ENCODE peak calls at places on chromosomes 11 and 22, in ten cellular contexts. N, L, B, G, T, J, A, W, Q and V are unnamed samples.

GRCh38 chr22:49583886-49584505 is 243.7 kb downstream of the BRD1 start:
- DNase-seq in N (no peak), L (no peak), B (no peak), G (no peak), T (no peak), J (no peak), A (no peak), W (peak), Q (no peak), V (no peak)

GRCh38 chr11:132644511-132644910 is 887.8 kb downstream of the OPCML start:
- DNase-seq in N (no peak), L (no peak), B (no peak), G (no peak), T (no peak), J (no peak), A (no peak), W (no peak), Q (no peak), V (no peak)

GRCh38 chr11:58784995-58785394 is 53.3 kb upstream of the GLYAT start:
- DNase-seq in N (no peak), L (no peak), B (no peak), G (no peak), T (no peak), J (no peak), A (no peak), W (no peak), Q (no peak), V (no peak)

GRCh38 chr22:25403752-25404471 is 160.6 kb upstream of the GRK3 start:
- DNase-seq in N (no peak), L (peak), B (peak), G (no peak), T (no peak), J (no peak), A (peak), W (no peak), Q (no peak), V (peak)

GRCh38 chr11:64814712-64815187 is 4.4 kb upstream of the MEN1 start:
- DNase-seq in N (no peak), L (no peak), B (no peak), G (no peak), T (no peak), J (peak), A (no peak), W (no peak), Q (no peak), V (no peak)

GRCh38 chr11:123587044-123587443 is 67.4 kb downstream of the SCN3B start:
- DNase-seq in N (no peak), L (no peak), B (peak), G (peak), T (no peak), J (no peak), A (peak), W (no peak), Q (no peak), V (no peak)

GRCh38 chr11:71322861-71323582 is 70.6 kb upstream of the SHANK2 start:
- DNase-seq in N (no peak), L (no peak), B (no peak), G (no peak), T (no peak), J (no peak), A (no peak), W (peak), Q (no peak), V (no peak)

GRCh38 chr11:13010737-13011342 is 1.7 kb downstream of the RASSF10 start:
- DNase-seq in N (no peak), L (peak), B (no peak), G (no peak), T (no peak), J (no peak), A (peak), W (no peak), Q (no peak), V (no peak)

GRCh38 chr22:46547883-46548244 is 10.4 kb upstream of the CELSR1 start:
- DNase-seq in N (peak), L (peak), B (no peak), G (no peak), T (no peak), J (no peak), A (peak), W (peak), Q (no peak), V (no peak)

GRCh38 chr22:43341565-43341964 is 1.6 kb downstream of the SCUBE1 start:
- DNase-seq in N (no peak), L (no peak), B (no peak), G (no peak), T (no peak), J (no peak), A (no peak), W (no peak), Q (no peak), V (no peak)

GRCh38 chr11:68673291-68673930 is 10.9 kb upstream of the GAL start:
- DNase-seq in N (no peak), L (no peak), B (no peak), G (no peak), T (no peak), J (no peak), A (no peak), W (no peak), Q (no peak), V (no peak)

GRCh38 chr22:27989758-27990450 is 70.8 kb upstream of the PITPNB start:
- DNase-seq in N (no peak), L (no peak), B (no peak), G (no peak), T (no peak), J (no peak), A (no peak), W (peak), Q (no peak), V (no peak)

GRCh38 chr11:65822760-65823528 is 10.8 kb upstream of the SNX32 start:
- DNase-seq in N (no peak), L (no peak), B (no peak), G (no peak), T (no peak), J (no peak), A (no peak), W (peak), Q (peak), V (peak)

GRCh38 chr22:46674367-46674781 is 54.2 kb downstream of the GRAMD4 start:
- DNase-seq in N (peak), L (peak), B (no peak), G (no peak), T (no peak), J (no peak), A (no peak), W (peak), Q (no peak), V (no peak)

GRCh38 chr11:22787565-22788162 is 41.9 kb downstream of the SVIP start:
- DNase-seq in N (no peak), L (no peak), B (peak), G (peak), T (no peak), J (no peak), A (peak), W (no peak), Q (peak), V (no peak)

GRCh38 chr22:43824724-43825485 is 12.8 kb upstream of the EFCAB6 start:
- DNase-seq in N (no peak), L (peak), B (no peak), G (no peak), T (no peak), J (no peak), A (no peak), W (peak), Q (no peak), V (no peak)

GRCh38 chr11:20036625-20037335 is 123.5 kb downstream of the DBX1 start:
- DNase-seq in N (no peak), L (no peak), B (no peak), G (no peak), T (no peak), J (no peak), A (no peak), W (no peak), Q (no peak), V (no peak)

GRCh38 chr11:116730241-116730561 is 42.6 kb downstream of the BUD13 start:
- DNase-seq in N (no peak), L (no peak), B (no peak), G (no peak), T (no peak), J (no peak), A (no peak), W (peak), Q (no peak), V (no peak)

GRCh38 chr11:114133548-114134329 is 74.2 kb downstream of the ZBTB16 start:
- DNase-seq in N (no peak), L (no peak), B (no peak), G (no peak), T (no peak), J (no peak), A (no peak), W (peak), Q (peak), V (no peak)

GRCh38 chr11:72812604-72812967 is 1.6 kb upstream of the ATG16L2 start:
- DNase-seq in N (no peak), L (no peak), B (no peak), G (no peak), T (no peak), J (no peak), A (no peak), W (no peak), Q (no peak), V (peak)

GRCh38 chr11:6602096-6602940 is 1.1 kb downstream of the RRP8 start:
- DNase-seq in N (no peak), L (no peak), B (no peak), G (no peak), T (no peak), J (no peak), A (no peak), W (no peak), Q (peak), V (no peak)

GRCh38 chr11:126832387-126832786 is 168.2 kb downstream of the KIRREL3 start:
- DNase-seq in N (no peak), L (no peak), B (no peak), G (no peak), T (no peak), J (no peak), A (no peak), W (no peak), Q (no peak), V (no peak)

GRCh38 chr22:42646569-42647525 is 2.3 kb downstream of the CYB5R3 start:
- DNase-seq in N (peak), L (peak), B (peak), G (no peak), T (peak), J (no peak), A (no peak), W (peak), Q (peak), V (peak)

GRCh38 chr22:37234736-37235711 is 9.0 kb downstream of the RAC2 start:
- DNase-seq in N (no peak), L (no peak), B (no peak), G (no peak), T (no peak), J (no peak), A (peak), W (no peak), Q (no peak), V (no peak)

GRCh38 chr11:2708151-2708581 is 8.4 kb upstream of the KCNQ1OT1 start:
- DNase-seq in N (peak), L (peak), B (no peak), G (no peak), T (peak), J (no peak), A (no peak), W (peak), Q (peak), V (no peak)

GRCh38 chr11:2707736-2708135 is 7.9 kb upstream of the KCNQ1OT1 start:
- DNase-seq in N (no peak), L (peak), B (no peak), G (no peak), T (no peak), J (no peak), A (no peak), W (no peak), Q (no peak), V (no peak)

GRCh38 chr11:2708757-2709281 is 9.0 kb upstream of the KCNQ1OT1 start:
- DNase-seq in N (no peak), L (peak), B (peak), G (no peak), T (peak), J (no peak), A (no peak), W (no peak), Q (no peak), V (no peak)

GRCh38 chr11:2711161-2711560 is 11.4 kb upstream of the KCNQ1OT1 start:
- DNase-seq in N (no peak), L (no peak), B (no peak), G (no peak), T (no peak), J (no peak), A (no peak), W (no peak), Q (no peak), V (no peak)

DNA sequence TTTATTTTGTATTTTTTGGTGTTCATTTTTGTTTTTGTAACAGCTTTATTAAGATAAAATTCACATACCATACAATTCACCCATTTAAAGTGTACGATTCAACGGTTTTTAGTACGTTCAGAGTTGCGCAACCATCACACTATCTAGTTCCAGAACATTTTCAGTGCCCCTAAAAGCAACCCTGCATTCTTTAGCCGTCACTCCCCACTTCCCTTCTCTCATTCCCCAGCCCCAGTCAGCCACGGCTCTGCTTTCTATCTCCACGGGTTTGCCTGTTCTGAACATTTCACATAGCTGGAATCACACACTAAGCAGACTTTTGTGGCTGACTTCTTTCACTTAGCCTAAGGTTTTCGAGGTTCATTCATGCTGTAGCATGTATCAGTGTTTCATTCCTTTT is 9.6 kb upstream of the KCNQ1OT1 start:
- DNase-seq in N (no peak), L (peak), B (no peak), G (no peak), T (no peak), J (no peak), A (no peak), W (no peak), Q (no peak), V (no peak)
- H3K4me3 ChIP-seq in N (no peak), L (no peak), B (no peak), G (no peak), T (peak), J (no peak), A (no peak), W (peak), Q (no peak), V (no peak)

GRCh38 chr11:57700425-57700824 is 11.6 kb downstream of the MED19 start:
- DNase-seq in N (no peak), L (no peak), B (no peak), G (no peak), T (no peak), J (no peak), A (no peak), W (no peak), Q (no peak), V (no peak)
- TF ChIP-seq CTCF in N (no peak), L (no peak), B (no peak), G (no peak), T (no peak), J (no peak), A (no peak), W (no peak), Q (no peak), V (no peak)

GRCh38 chr11:121067453-121067852 is 33.6 kb upstream of the TECTA start:
- DNase-seq in N (no peak), L (no peak), B (no peak), G (no peak), T (no peak), J (no peak), A (no peak), W (no peak), Q (no peak), V (peak)

GRCh38 chr11:121068787-121069186 is 32.3 kb upstream of the TECTA start:
- DNase-seq in N (no peak), L (no peak), B (no peak), G (no peak), T (no peak), J (no peak), A (no peak), W (no peak), Q (no peak), V (no peak)

GRCh38 chr11:121067026-121067425 is 34.0 kb upstream of the TECTA start:
- DNase-seq in N (no peak), L (no peak), B (no peak), G (no peak), T (no peak), J (no peak), A (no peak), W (no peak), Q (no peak), V (no peak)

GRCh38 chr11:121067912-121068652 is 33.0 kb upstream of the TECTA start:
- DNase-seq in N (no peak), L (no peak), B (peak), G (no peak), T (no peak), J (no peak), A (no peak), W (no peak), Q (no peak), V (no peak)

DNA sequence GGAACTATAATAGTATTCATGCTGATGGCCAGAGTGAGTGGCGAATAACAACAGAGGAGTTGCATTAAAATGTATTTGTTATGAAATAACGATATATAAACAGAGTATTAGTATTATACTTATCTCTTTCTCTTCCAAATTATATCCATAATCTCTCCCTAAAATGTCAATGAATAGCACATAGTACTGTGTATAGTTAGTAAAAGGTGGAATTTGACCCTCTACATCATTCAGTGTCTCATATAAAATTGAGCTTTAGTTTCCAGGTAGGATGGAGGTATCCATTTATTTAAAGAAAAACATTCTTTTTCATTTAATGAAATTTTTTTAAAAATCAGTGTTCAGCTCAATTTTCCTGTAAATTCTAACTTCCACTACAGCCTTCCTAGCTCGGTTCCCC is 34.4 kb upstream of the TECTA start:
- DNase-seq in N (no peak), L (no peak), B (no peak), G (no peak), T (no peak), J (no peak), A (no peak), W (no peak), Q (no peak), V (no peak)
- H3K4me3 ChIP-seq in N (no peak), L (no peak), B (no peak), G (no peak), T (no peak), J (no peak), A (no peak), W (no peak), Q (no peak), V (no peak)

GRCh38 chr11:104333977-104334376 is 170.0 kb upstream of the PDGFD start:
- DNase-seq in N (no peak), L (no peak), B (peak), G (no peak), T (no peak), J (no peak), A (peak), W (no peak), Q (no peak), V (no peak)
- TF ChIP-seq CTCF in N (no peak), L (peak), B (peak), G (no peak), T (no peak), J (peak), A (peak), W (no peak), Q (no peak), V (peak)

DNA sequence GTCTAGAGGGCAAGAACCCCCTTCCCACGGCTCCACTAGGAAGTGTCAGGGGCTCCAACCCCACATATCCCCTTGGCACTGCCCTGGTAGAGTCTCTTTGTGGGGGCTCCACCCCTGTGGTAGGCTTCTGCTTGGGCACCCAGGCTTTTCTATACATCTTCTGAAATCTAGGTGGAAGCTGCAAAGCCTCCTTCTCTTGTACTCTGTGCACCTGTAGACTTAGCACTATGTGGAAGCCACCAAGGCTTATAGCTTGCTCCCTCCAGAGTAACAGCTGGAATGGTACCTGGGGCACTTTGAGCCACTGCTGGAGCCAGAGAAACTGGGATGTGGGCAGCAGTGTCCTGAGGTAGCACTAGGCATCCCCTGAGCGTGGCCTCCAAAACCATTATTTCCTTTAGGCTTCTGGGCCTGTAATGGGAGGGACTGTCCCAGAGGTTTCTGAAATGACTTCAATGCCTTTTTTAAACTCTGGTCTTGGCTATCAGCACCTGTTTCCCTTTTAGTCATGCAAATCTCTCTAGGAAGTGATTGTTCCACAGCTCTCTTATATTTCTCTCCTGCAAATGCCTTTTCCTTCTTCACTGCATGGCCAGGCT is 68.4 kb downstream of the TRAF6 start:
- DNase-seq in N (no peak), L (no peak), B (no peak), G (no peak), T (no peak), J (peak), A (no peak), W (no peak), Q (no peak), V (no peak)
- H3K4me3 ChIP-seq in N (no peak), L (no peak), B (no peak), G (no peak), T (no peak), J (no peak), A (no peak), W (no peak), Q (no peak), V (no peak)